ENCODE peak calls at places on chromosome 3, in four cellular contexts. B, A, P and R are unnamed samples.

GRCh38 chr3:104133630-104134029 is 1233.1 kb upstream of the ALCAM start:
- DNase-seq in B (no peak), A (no peak), P (no peak), R (no peak)

GRCh38 chr3:53346514-53346913 is 829 bp downstream of the DCP1A start:
- DNase-seq in B (no peak), A (no peak), P (no peak), R (no peak)

GRCh38 chr3:168952551-168952950 is 711.0 kb downstream of the MECOM start:
- DNase-seq in B (no peak), A (peak), P (no peak), R (no peak)

GRCh38 chr3:23806322-23807160 is 786 bp downstream of the UBE2E1 start:
- DNase-seq in B (peak), A (peak), P (peak), R (peak)

GRCh38 chr3:183123891-183124290 is 24.6 kb upstream of the MCCC1 start:
- DNase-seq in B (no peak), A (peak), P (no peak), R (no peak)

GRCh38 chr3:55177749-55178148 is 249.9 kb upstream of the LRTM1 start:
- DNase-seq in B (no peak), A (peak), P (no peak), R (no peak)

GRCh38 chr3:172146349-172146748 is 107.0 kb downstream of the FNDC3B start:
- DNase-seq in B (no peak), A (no peak), P (no peak), R (no peak)

GRCh38 chr3:188301147-188301546 is 147.2 kb downstream of the LPP start:
- DNase-seq in B (no peak), A (no peak), P (no peak), R (no peak)

GRCh38 chr3:30553641-30554316 is 52.6 kb upstream of the TGFBR2 start:
- DNase-seq in B (no peak), A (no peak), P (no peak), R (no peak)

DNA sequence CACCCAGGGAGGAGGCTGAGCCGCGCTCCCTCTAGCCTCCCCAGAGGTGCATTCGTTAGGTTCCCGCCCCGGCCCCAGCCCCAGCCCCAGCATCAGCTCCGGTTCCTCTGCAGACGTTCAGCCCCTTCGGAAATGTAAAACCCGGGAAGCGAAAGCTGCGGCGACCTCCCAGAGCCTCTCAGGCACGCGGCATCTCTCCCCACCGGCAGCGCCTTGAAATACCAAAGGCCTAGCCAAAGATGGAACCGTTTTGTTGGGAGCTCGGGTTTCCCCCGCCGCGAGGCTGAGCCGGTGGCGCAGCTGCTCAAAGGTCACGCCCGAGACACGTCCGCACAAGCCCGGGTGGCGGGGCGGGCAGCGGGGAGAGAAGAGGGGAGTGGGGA is 77.8 kb upstream of the HES1 start:
- DNase-seq in B (peak), A (peak), P (peak), R (peak)
- TF ChIP-seq CTCF in B (no peak), A (no peak), P (no peak), R (no peak)

GRCh38 chr3:115092220-115092791 is 54.8 kb downstream of the ZBTB20 start:
- DNase-seq in B (peak), A (peak), P (peak), R (peak)
- TF ChIP-seq CTCF in B (peak), A (peak), P (peak), R (peak)

DNA sequence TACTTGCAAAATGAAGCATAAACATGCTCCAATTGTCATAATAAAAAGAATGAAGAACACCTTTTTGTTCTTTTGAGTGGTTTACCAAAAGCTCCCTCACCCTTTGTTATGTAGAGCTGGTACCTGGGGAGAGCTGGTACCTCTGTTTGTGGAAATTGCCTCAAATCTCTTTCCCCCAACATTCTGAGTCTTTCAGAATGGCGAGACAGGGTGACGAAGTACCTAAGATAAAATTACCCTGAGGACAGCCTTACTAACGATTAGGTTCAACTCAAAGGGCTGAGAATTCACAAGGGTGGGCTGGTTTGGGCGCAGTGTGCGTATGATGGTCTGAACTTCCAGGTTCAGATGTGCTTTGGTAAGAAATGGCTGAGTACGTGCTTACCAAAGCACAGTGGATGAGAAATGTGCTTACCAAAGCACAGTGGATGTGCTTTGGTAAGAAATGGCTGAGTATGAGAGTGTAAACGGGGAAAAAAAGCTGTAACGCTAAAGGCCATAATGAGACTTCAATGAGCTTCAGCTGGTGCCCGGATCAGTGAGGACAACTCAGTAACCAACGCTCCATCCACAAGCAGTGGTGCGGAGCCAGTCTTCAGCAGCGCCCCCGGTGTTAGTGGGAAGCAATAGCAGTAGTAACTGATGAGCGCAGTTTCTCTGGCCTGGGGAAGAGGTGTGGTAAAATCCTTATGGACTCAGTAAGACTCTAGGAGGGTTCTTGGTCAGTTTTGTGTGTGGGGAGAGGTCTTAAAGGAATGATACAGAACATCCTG is 72.3 kb upstream of the LRIG1 start:
- DNase-seq in B (peak), A (no peak), P (peak), R (no peak)
- TF ChIP-seq CTCF in B (peak), A (peak), P (no peak), R (peak)

GRCh38 chr3:94349310-94349848 is 286.5 kb downstream of the NSUN3 start:
- DNase-seq in B (no peak), A (no peak), P (no peak), R (no peak)

DNA sequence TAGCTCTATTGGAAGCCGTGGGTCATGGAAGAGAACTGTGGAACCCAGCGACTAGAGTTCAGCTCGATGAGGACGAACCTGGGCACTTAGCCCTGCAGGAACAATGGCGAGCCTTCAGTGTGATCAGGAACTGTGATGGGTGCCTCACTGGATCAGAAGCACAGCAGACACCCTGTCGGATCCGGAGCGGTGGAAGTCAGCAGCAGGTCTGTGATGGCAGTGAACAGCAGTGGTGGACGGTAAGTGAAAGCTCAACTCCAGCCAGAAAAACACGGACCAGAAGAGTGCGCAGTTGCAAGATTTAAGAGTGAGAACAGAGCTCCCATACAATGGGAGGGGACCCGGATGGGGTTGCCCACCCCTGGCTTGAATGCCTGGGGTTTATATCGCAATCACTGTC is 282.2 kb downstream of the NSUN3 start:
- DNase-seq in B (no peak), A (no peak), P (no peak), R (no peak)
- TF ChIP-seq CTCF in B (no peak), A (no peak), P (no peak), R (no peak)

DNA sequence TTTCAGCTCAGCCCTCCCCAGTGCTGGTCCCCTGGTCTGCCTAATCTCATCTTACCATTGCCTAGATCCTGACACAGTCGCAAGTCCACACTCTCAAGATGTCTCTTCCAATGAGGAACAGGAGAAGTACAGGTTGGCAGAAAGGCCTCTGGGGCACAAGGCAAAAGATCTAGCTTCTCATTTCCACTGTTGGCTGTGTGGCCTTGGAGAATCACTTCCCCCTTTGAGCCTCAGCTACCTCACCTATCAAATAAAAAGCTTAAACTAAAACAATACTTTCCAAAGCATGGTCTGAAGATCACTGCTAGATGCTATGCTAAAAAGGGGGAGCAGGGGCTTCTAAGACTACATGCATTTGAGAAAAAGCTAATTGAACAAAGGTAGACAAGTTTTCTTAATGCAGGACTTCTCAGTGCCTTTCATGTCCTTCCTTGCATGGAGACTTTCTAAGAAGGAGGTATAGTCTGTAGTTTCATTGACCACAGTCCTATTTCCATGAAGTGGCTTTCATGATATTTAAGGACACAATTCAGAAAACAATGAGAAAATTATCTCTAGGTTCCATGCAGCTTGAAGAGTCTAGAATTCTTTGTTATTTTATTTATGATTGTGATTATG is 118.0 kb upstream of the RAD18 start:
- DNase-seq in B (no peak), A (no peak), P (no peak), R (no peak)
- TF ChIP-seq CTCF in B (no peak), A (no peak), P (no peak), R (no peak)

GRCh38 chr3:197800379-197800778 is 9.3 kb downstream of the LRCH3 start:
- DNase-seq in B (no peak), A (peak), P (no peak), R (no peak)

GRCh38 chr3:197796087-197796486 is 5.0 kb downstream of the LRCH3 start:
- DNase-seq in B (no peak), A (no peak), P (no peak), R (no peak)

GRCh38 chr3:197798863-197799262 is 7.8 kb downstream of the LRCH3 start:
- DNase-seq in B (no peak), A (no peak), P (no peak), R (peak)

GRCh38 chr3:197802505-197803459 is 11.7 kb downstream of the LRCH3 start:
- DNase-seq in B (no peak), A (no peak), P (no peak), R (no peak)

DNA sequence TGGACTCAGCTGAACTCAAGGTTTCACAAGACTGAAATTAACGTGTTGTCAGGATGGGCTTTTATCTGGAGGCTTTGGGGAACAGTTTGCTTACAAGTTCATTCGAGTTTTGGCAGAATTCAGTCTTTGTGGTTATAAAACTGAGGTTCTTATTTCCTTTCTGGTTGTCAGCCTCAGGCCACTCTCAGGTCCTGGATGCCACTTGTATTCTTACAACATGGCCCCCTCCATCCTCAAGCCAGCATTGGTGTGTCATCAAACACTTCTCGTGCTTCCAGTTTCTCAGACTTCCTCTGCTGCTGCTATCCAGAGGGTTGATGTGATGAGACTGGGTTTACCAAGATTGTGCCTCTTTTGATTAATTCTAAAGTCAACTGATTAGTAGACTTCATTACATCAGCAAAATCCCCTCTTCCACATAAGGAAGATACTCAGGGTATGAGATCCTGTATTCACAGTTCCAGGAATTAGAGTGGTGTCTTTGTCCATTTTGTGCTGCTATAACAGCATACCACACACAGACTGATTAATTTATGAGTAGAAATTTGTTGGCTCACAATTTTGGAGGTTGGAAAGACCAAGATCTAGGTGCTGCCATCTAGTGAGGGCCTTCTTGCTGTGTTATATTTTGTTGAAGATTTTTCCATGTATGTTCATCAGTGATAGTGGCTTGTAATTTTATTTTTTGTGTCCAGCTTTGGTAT is 10.9 kb downstream of the LRCH3 start:
- DNase-seq in B (no peak), A (peak), P (peak), R (no peak)
- TF ChIP-seq CTCF in B (no peak), A (peak), P (peak), R (peak)

DNA sequence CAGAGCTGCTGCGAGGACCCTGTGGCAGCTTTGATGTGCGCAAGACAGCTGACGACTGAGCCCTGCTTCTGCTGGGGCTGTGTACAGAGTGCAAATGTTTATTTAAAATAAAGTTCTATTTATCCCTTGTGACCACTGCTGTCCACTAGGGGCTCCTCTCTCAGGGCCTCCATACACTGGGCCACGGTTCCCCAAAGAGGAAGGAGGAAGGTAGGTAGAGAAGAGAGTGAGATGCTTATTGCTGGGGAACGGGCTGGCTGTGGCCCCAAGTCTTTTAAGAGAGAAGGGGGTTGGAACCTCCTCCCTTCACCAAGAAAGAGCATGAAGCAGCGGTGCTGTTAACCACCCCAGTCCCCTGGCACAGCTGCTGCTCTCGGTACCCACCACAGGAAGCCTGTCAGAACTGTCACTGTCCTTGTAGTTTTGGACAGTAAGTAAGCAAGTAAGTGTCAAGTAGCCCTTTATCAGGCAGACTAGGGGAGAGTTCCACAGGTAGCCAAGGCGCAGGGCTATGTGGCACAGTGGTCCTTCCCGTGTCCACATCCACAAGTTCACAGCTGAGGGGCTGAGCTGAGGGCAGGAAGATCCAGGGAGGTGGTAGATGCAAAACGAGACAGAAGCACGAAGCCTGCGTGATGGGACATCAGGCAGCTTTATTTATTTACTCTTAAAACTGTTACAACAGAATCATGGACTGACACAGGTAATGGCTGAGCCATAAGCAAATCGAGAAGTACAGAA is 47.3 kb downstream of the DHX30 start:
- DNase-seq in B (no peak), A (peak), P (peak), R (no peak)
- TF ChIP-seq CTCF in B (peak), A (peak), P (peak), R (peak)

DNA sequence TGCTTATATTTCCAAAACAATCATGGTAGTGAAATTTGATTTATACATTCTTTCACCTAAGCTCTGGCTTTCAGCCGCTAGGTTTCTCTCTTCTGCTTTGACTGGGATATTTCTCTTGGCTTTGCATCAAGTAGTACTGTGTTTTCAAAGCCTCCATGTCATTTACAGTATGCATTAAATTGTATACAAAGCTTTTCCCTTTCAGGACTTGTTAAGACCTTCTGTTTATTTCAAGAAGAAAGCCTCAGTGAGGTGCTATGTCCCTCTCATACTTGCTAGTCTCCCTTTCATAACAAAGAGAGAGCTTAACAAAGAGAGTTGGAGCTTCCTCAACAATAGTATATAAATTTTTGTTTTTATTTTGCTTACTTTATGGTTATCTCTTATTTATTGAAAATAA is 84.2 kb upstream of the SLC25A26 start:
- DNase-seq in B (no peak), A (no peak), P (no peak), R (no peak)
- TF ChIP-seq CTCF in B (no peak), A (no peak), P (no peak), R (no peak)

GRCh38 chr3:32686713-32687112 is 1.7 kb downstream of the CNOT10 start:
- DNase-seq in B (no peak), A (no peak), P (no peak), R (no peak)

GRCh38 chr3:32684029-32684799 is 774 bp upstream of the CNOT10 start:
- DNase-seq in B (no peak), A (no peak), P (no peak), R (no peak)

GRCh38 chr3:32681811-32682210 is 3.2 kb upstream of the CNOT10 start:
- DNase-seq in B (no peak), A (no peak), P (no peak), R (no peak)

GRCh38 chr3:32685604-32686185 is 707 bp downstream of the CNOT10 start:
- DNase-seq in B (no peak), A (peak), P (no peak), R (no peak)

GRCh38 chr3:32684800-32685603 is at the start of gene CNOT10:
- DNase-seq in B (peak), A (peak), P (peak), R (peak)
- TF ChIP-seq CTCF in B (peak), A (no peak), P (no peak), R (peak)

DNA sequence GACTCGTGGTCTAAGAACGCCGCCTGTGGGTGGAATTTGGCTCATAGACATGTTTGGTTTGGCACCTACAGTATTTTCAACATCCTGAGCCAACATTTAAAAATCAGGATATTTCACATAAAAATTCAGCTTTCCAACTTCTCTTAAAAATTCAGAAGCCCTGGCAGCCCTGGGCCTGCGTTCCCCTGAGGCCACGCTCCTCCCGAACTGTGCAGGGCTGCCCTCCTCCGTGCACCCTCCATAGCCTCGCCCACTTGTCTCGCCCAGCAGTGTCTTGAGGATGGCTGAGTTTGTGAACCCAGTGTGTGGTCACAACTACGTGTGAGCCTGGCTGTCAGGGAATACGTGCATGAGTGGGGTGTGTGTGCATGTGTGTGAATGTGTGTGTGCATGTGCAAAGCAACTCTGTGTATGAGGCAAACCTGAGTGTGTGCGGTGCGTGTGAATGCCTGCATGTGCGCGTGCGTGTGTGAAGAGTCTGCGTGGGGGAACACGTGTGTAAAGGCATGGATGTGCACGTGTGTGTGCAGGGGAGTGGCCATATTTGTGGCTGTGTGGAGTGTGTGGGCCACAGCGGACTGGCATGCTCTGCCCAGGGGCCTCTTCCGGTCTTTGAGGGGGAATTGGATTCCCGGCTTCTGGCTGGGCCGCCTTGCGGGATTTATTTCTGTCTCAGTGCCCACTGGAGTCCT is 30.9 kb downstream of the PTH1R start:
- DNase-seq in B (no peak), A (peak), P (no peak), R (no peak)
- TF ChIP-seq CTCF in B (no peak), A (peak), P (no peak), R (peak)